ENCODE peak calls at places on chromosomes 12 and 14, in four cellular contexts. One of them, this sample, is unnamed.

GRCh38 chr14:65414961-65415589 is 2.5 kb downstream of the FUT8 start:
- DNase-seq in Calu3: peak
- DNase-seq in ACHN: peak
- DNase-seq in naive thymus-derived CD8-positive, alpha-beta T cell: peak
- DNase-seq in this sample: peak

GRCh38 chr14:96056509-96057422 is 17.6 kb downstream of the C14orf132 start:
- DNase-seq in Calu3: peak
- DNase-seq in ACHN: no peak
- DNase-seq in naive thymus-derived CD8-positive, alpha-beta T cell: no peak
- DNase-seq in this sample: no peak

GRCh38 chr14:92586001-92586947 is 72.7 kb downstream of the RIN3 start:
- DNase-seq in Calu3: no peak
- DNase-seq in ACHN: peak
- DNase-seq in naive thymus-derived CD8-positive, alpha-beta T cell: peak
- DNase-seq in this sample: no peak

GRCh38 chr14:81868172-81868571 is 334.5 kb upstream of the SEL1L start:
- DNase-seq in Calu3: no peak
- DNase-seq in ACHN: no peak
- DNase-seq in naive thymus-derived CD8-positive, alpha-beta T cell: no peak
- DNase-seq in this sample: no peak

GRCh38 chr14:74573421-74574091 is 38.5 kb downstream of the LTBP2 start:
- DNase-seq in Calu3: peak
- DNase-seq in ACHN: peak
- DNase-seq in naive thymus-derived CD8-positive, alpha-beta T cell: no peak
- DNase-seq in this sample: no peak

GRCh38 chr14:71166434-71166833 is 259.2 kb downstream of the PCNX1 start:
- DNase-seq in Calu3: no peak
- DNase-seq in ACHN: peak
- DNase-seq in naive thymus-derived CD8-positive, alpha-beta T cell: no peak
- DNase-seq in this sample: peak

GRCh38 chr12:124469193-124469888 is 98.1 kb downstream of the NCOR2 start:
- DNase-seq in Calu3: no peak
- DNase-seq in ACHN: no peak
- DNase-seq in naive thymus-derived CD8-positive, alpha-beta T cell: no peak
- DNase-seq in this sample: no peak

GRCh38 chr14:55802986-55803431 is 223.0 kb downstream of the KTN1 start:
- DNase-seq in Calu3: peak
- DNase-seq in ACHN: peak
- DNase-seq in naive thymus-derived CD8-positive, alpha-beta T cell: no peak
- DNase-seq in this sample: no peak

GRCh38 chr14:97380539-97380941 is 583.4 kb downstream of the VRK1 start:
- DNase-seq in Calu3: no peak
- DNase-seq in ACHN: no peak
- DNase-seq in naive thymus-derived CD8-positive, alpha-beta T cell: no peak
- DNase-seq in this sample: no peak

GRCh38 chr12:45849289-45849688 is 119.8 kb downstream of the ARID2 start:
- DNase-seq in Calu3: no peak
- DNase-seq in ACHN: no peak
- DNase-seq in naive thymus-derived CD8-positive, alpha-beta T cell: no peak
- DNase-seq in this sample: no peak

GRCh38 chr12:112595415-112595814 is 176.7 kb downstream of the PTPN11 start:
- DNase-seq in Calu3: no peak
- DNase-seq in ACHN: no peak
- DNase-seq in naive thymus-derived CD8-positive, alpha-beta T cell: no peak
- DNase-seq in this sample: no peak

GRCh38 chr12:21301-22189 is 45.0 kb upstream of the IQSEC3 start:
- DNase-seq in Calu3: no peak
- DNase-seq in ACHN: peak
- DNase-seq in naive thymus-derived CD8-positive, alpha-beta T cell: no peak
- DNase-seq in this sample: peak

GRCh38 chr14:23006544-23007419 is 3.2 kb downstream of the C14orf93 start:
- DNase-seq in Calu3: peak
- DNase-seq in ACHN: peak
- DNase-seq in naive thymus-derived CD8-positive, alpha-beta T cell: peak
- DNase-seq in this sample: peak

GRCh38 chr14:68655021-68655811 is 137.7 kb downstream of the ZFP36L1 start:
- DNase-seq in Calu3: peak
- DNase-seq in ACHN: no peak
- DNase-seq in naive thymus-derived CD8-positive, alpha-beta T cell: no peak
- DNase-seq in this sample: peak